ENCODE peak calls at places on chromosome 9, in eight cellular contexts. V is fibroblast of pulmonary artery, H is prostate gland, R is mucosa of descending colon, O is GM20000, E is HL-60, U is GM13976, X is H1. S is an unnamed sample.

GRCh38 chr9:79681576-79681975 is 109.8 kb downstream of the TLE4 start:
- DNase-seq in U (no peak), X (no peak), H (no peak), V (no peak), R (no peak), O (no peak), E (no peak), S (no peak)

GRCh38 chr9:122816163-122816867 is 12.1 kb downstream of the PDCL start:
- DNase-seq in U (no peak), E (no peak), V (no peak), R (no peak), H (no peak), O (no peak), X (no peak), S (no peak)

GRCh38 chr9:91890662-91891061 is 59.4 kb downstream of the ROR2 start:
- DNase-seq in V (no peak), O (no peak), E (no peak), X (no peak), U (no peak), H (no peak), R (no peak), S (no peak)

GRCh38 chr9:114117996-114118830 is 19.1 kb upstream of the KIF12 start:
- DNase-seq in O (no peak), X (no peak), E (no peak), U (no peak), R (no peak), V (no peak), H (peak; percentile 75), S (no peak)

GRCh38 chr9:68933434-68934318 is 80.2 kb downstream of the PRKACG start:
- DNase-seq in X (no peak), R (no peak), O (no peak), H (no peak), U (peak; percentile 36), V (no peak), E (no peak), S (no peak)

GRCh38 chr9:126752881-126753670 is 51.8 kb upstream of the ZBTB43 start:
- DNase-seq in E (no peak), U (no peak), H (peak; percentile 81), R (no peak), V (no peak), X (no peak), O (no peak), S (no peak)

GRCh38 chr9:34927061-34927460 is 31.0 kb upstream of the PHF24 start:
- DNase-seq in R (no peak), O (no peak), H (no peak), V (no peak), E (no peak), U (no peak), X (no peak), S (no peak)

GRCh38 chr9:5185220-5185840 is at the start of gene INSL6:
- DNase-seq in V (no peak), U (no peak), H (no peak), O (no peak), E (no peak), R (no peak), X (no peak), S (no peak)

GRCh38 chr9:135588371-135588770 is 26.8 kb downstream of the PAEP start:
- DNase-seq in X (no peak), V (no peak), H (no peak), R (no peak), O (no peak), E (no peak), U (peak; percentile 33), S (no peak)

GRCh38 chr9:8857330-8858249 is 1058.0 kb upstream of the DMAC1 start:
- DNase-seq in E (no peak), O (peak; percentile 24), U (peak; percentile 27), X (peak; percentile 29), V (peak; percentile 32), R (peak; percentile 85), H (peak; percentile 36), S (peak; percentile 82)
- TF ChIP-seq CTCF in E (no peak), O (no peak), U (no peak), X (no peak), V (no peak), R (no peak), H (no peak), S (no peak)

GRCh38 chr9:112971415-112971814 is 40.6 kb downstream of the ZNF883 start:
- DNase-seq in H (no peak), E (no peak), U (no peak), X (peak; percentile 3), V (peak; percentile 7), R (no peak), O (no peak), S (peak; percentile 37)

GRCh38 chr9:112969730-112970129 is 42.3 kb downstream of the ZNF883 start:
- DNase-seq in X (no peak), E (no peak), O (no peak), U (no peak), H (no peak), V (no peak), R (no peak), S (no peak)

DNA sequence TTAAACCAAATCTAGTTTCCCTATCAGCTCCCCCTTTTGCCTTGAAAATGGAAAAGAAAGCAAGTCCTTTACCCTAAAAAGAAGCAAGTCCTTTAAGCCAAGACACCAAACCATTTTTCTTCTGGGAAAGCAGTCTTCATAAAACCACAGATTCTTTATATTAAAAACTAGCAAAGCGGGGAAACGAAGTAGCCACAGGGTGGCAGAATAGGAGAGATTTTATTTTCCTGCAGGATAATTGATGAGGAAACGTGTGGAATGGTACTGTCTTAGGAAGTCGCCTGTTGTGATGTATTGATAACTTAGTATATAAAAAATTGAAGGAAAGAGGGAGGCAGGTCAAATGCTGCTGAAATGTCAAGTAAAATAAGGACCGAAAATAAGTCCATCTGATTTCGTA is 41.1 kb downstream of the ZNF883 start:
- DNase-seq in U (no peak), R (no peak), V (peak; percentile 10), E (no peak), X (no peak), O (no peak), H (no peak), S (no peak)
- TF ChIP-seq CTCF in U (no peak), R (no peak), V (no peak), E (no peak), X (peak; percentile 38), O (no peak), H (no peak), S (no peak)

GRCh38 chr9:89463986-89464901 is 33.7 kb downstream of the SEMA4D start:
- DNase-seq in H (no peak), V (no peak), X (no peak), O (peak; percentile 85), R (no peak), E (peak; percentile 51), U (peak; percentile 84), S (no peak)

GRCh38 chr9:89467278-89467625 is 30.7 kb downstream of the SEMA4D start:
- DNase-seq in X (no peak), R (no peak), O (no peak), H (no peak), E (no peak), U (no peak), V (no peak), S (no peak)

GRCh38 chr9:89466451-89467277 is 31.2 kb downstream of the SEMA4D start:
- DNase-seq in R (no peak), E (no peak), V (no peak), U (peak; percentile 69), O (peak; percentile 79), X (no peak), H (no peak), S (no peak)

GRCh38 chr9:89464991-89465390 is 32.9 kb downstream of the SEMA4D start:
- DNase-seq in E (no peak), X (no peak), H (no peak), U (no peak), V (no peak), O (no peak), R (no peak), S (no peak)

DNA sequence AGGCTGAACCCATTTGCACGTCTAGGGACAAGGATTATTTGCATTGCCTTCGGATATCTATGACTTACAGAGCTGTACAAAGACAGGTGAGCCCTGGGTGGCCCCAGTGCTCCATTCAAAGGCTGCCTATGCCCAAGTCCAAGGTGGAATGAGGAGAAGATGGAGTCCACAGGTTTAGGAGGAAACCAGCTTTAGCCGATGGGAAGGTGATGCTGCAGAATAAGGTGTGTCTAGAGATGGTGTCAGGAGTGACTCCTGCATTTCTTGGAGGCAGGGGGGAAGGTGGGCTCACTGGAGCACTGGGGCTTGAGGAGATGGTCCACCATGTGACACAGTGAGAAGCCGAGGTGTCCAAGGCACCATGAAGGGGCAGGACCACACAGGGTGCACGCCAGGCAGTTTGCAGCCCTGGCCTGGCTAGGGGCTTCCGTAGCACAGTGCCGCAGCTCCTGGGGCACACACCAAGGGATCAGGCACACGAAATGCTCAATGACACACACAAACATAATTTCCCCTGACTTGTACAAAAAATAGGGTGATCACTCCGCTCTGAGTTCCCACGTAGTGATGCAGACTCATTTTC is 32.1 kb downstream of the SEMA4D start:
- DNase-seq in O (no peak), H (no peak), U (no peak), V (no peak), E (no peak), R (no peak), X (no peak), S (no peak)
- TF ChIP-seq CTCF in O (no peak), H (no peak), U (no peak), V (no peak), E (no peak), R (no peak), X (no peak), S (no peak)

DNA sequence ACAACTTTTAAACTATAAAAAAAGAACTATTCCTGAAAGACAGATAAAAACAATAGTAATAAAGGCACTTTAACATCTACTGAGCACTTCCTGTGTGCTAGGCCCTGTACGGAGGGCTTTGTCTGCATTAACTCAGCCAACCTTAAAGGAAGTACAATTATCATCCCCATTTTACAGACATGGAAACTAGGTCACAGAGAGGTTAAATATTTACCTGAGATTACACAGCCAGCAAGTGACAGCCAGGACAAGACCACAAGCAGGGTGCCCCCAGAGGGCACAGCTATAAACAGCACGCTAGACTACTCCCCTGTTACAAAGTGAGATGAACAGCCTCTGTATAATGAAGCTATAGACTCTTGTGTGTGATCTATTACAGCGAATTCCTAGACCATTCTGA is 25.5 kb downstream of the DDX31 start:
- DNase-seq in R (no peak), E (no peak), H (no peak), U (no peak), V (no peak), O (no peak), X (no peak), S (no peak)
- TF ChIP-seq CTCF in R (no peak), E (no peak), H (no peak), U (no peak), V (peak; percentile 18), O (peak; percentile 4), X (peak; percentile 31), S (no peak)

GRCh38 chr9:99819484-99820329 is 2.0 kb upstream of the NR4A3 start:
- DNase-seq in R (peak; percentile 96), X (no peak), O (peak; percentile 95), H (peak; percentile 85), E (peak; percentile 87), V (peak; percentile 96), U (peak; percentile 91), S (peak; percentile 95)
- TF ChIP-seq CTCF in R (no peak), X (no peak), O (no peak), H (no peak), E (no peak), V (no peak), U (no peak), S (no peak)